ENCODE peak calls at places on chromosomes 13 and 19, in six cellular contexts. I is mammary epithelial cell, P is astrocyte of the spinal cord, K is fibroblast of pulmonary artery, L is tibial artery, W is bronchial epithelial cell. O is an unnamed sample.

GRCh38 chr13:74064805-74065204 is 69.4 kb downstream of the KLF12 start:
- DNase-seq in I (no peak), P (no peak), K (no peak), L (no peak), W (peak; percentile 74), O (no peak)

GRCh38 chr19:13091400-13092161 is 11.1 kb downstream of the LYL1 start:
- DNase-seq in I (no peak), P (peak; percentile 95), K (peak; percentile 94), L (peak; percentile 85), W (peak; percentile 28), O (peak; percentile 96)

GRCh38 chr13:93794197-93794885 is 567.7 kb downstream of the GPC6 start:
- DNase-seq in I (no peak), P (peak; percentile 5), K (no peak), L (no peak), W (no peak), O (no peak)

GRCh38 chr13:50257646-50258045 is 242.4 kb downstream of the KCNRG start:
- DNase-seq in I (no peak), P (no peak), K (no peak), L (no peak), W (no peak), O (no peak)

GRCh38 chr13:77751513-77752456 is 54.3 kb downstream of the SLAIN1 start:
- DNase-seq in I (peak; percentile 21), P (peak; percentile 62), K (peak; percentile 62), L (no peak), W (peak; percentile 59), O (no peak)

GRCh38 chr13:64591981-64592380 is 2638.2 kb downstream of the PCDH9 start:
- DNase-seq in I (peak; percentile 26), P (peak; percentile 48), K (peak; percentile 39), L (no peak), W (peak; percentile 33), O (peak; percentile 15)

GRCh38 chr13:112750570-112750969 is 60.7 kb downstream of the ATP11A start:
- DNase-seq in I (no peak), P (no peak), K (no peak), L (no peak), W (no peak), O (no peak)

GRCh38 chr13:31835932-31836331 is 96.6 kb downstream of the RXFP2 start:
- DNase-seq in I (peak; percentile 64), P (peak; percentile 67), K (peak; percentile 27), L (no peak), W (peak; percentile 82), O (no peak)

GRCh38 chr13:52850396-52851152 is 2.1 kb upstream of the PCDH8 start:
- DNase-seq in I (peak; percentile 42), P (peak; percentile 30), K (peak; percentile 53), L (peak; percentile 53), W (peak; percentile 21), O (no peak)

GRCh38 chr13:79936368-79937136 is 404.4 kb downstream of the SPRY2 start:
- DNase-seq in I (peak; percentile 98), P (peak; percentile 100), K (peak; percentile 99), L (peak; percentile 28), W (peak; percentile 98), O (peak; percentile 100)

GRCh38 chr13:21884299-21884878 is 213.5 kb downstream of the FGF9 start:
- DNase-seq in I (no peak), P (no peak), K (no peak), L (no peak), W (no peak), O (no peak)

GRCh38 chr13:20370815-20371421 is 138.8 kb upstream of the GJB6 start:
- DNase-seq in I (peak; percentile 77), P (no peak), K (no peak), L (no peak), W (peak; percentile 82), O (no peak)

GRCh38 chr13:76822691-76823267 is 63.4 kb downstream of the KCTD12 start:
- DNase-seq in I (peak; percentile 46), P (no peak), K (peak; percentile 77), L (no peak), W (peak; percentile 43), O (no peak)

GRCh38 chr19:35429698-35430097 is 18.4 kb upstream of the FFAR2 start:
- DNase-seq in I (no peak), P (no peak), K (no peak), L (no peak), W (no peak), O (no peak)

GRCh38 chr19:35641515-35642151 is at the start of gene ETV2:
- DNase-seq in I (no peak), P (no peak), K (peak; percentile 63), L (no peak), W (peak; percentile 25), O (no peak)

GRCh38 chr19:41706741-41707501 is 1.5 kb upstream of the CEACAM5 start:
- DNase-seq in I (peak; percentile 51), P (no peak), K (peak; percentile 9), L (no peak), W (peak; percentile 38), O (no peak)

GRCh38 chr13:24203726-24204295 is 43.3 kb downstream of the SPATA13 start:
- DNase-seq in I (no peak), P (peak; percentile 38), K (no peak), L (no peak), W (no peak), O (no peak)

GRCh38 chr19:17420267-17420924 is 549 bp downstream of the MVB12A start:
- DNase-seq in I (peak; percentile 20), P (peak; percentile 8), K (no peak), L (peak; percentile 30), W (no peak), O (no peak)

GRCh38 chr13:20125129-20125782 is 35.6 kb downstream of the GJA3 start:
- DNase-seq in I (peak; percentile 62), P (peak; percentile 65), K (peak; percentile 67), L (no peak), W (peak; percentile 65), O (no peak)

GRCh38 chr13:60707878-60708277 is 310.9 kb downstream of the TDRD3 start:
- DNase-seq in I (no peak), P (no peak), K (no peak), L (no peak), W (peak; percentile 8), O (no peak)

GRCh38 chr13:48853381-48854102 is 122.2 kb upstream of the FNDC3A start:
- DNase-seq in I (no peak), P (peak; percentile 53), K (peak; percentile 50), L (no peak), W (no peak), O (no peak)

GRCh38 chr19:43618921-43619261 is 538 bp downstream of the ZNF428 start:
- DNase-seq in I (no peak), P (no peak), K (peak; percentile 39), L (peak; percentile 26), W (no peak), O (no peak)

GRCh38 chr19:9937001-9937411 is 691 bp upstream of the OLFM2 start:
- DNase-seq in I (no peak), P (no peak), K (no peak), L (no peak), W (no peak), O (no peak)
- H3K4me3 ChIP-seq in I (no peak overlapping the region), P (no peak overlapping the region), K (no peak overlapping the region), L (no peak overlapping the region), W (no peak overlapping the region), O (no peak overlapping the region)

DNA sequence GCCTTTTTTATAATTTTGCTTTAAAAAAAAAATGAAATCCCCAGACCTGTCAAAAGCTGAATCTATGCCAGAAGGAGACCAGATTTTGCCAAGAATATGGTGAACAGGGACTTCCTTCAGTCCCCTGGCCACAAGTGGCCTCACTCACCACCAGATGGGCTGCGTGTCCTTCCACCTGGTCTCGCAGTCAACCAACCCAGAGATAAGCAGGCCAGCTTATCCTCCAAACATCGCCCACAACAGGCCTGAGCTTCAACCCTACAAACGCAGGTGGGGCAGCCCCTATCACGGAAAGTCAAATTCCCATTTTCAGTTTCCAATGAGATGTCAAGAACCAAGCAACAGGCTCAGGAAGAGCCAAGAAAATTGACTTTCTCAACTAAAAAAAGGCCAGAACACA is 30.5 kb downstream of the STK24 start:
- DNase-seq in I (no peak), P (no peak), K (no peak), L (no peak), W (no peak), O (no peak)
- TF ChIP-seq CTCF in I (no peak), P (no peak), K (no peak), L (no peak), W (no peak), O (no peak)

DNA sequence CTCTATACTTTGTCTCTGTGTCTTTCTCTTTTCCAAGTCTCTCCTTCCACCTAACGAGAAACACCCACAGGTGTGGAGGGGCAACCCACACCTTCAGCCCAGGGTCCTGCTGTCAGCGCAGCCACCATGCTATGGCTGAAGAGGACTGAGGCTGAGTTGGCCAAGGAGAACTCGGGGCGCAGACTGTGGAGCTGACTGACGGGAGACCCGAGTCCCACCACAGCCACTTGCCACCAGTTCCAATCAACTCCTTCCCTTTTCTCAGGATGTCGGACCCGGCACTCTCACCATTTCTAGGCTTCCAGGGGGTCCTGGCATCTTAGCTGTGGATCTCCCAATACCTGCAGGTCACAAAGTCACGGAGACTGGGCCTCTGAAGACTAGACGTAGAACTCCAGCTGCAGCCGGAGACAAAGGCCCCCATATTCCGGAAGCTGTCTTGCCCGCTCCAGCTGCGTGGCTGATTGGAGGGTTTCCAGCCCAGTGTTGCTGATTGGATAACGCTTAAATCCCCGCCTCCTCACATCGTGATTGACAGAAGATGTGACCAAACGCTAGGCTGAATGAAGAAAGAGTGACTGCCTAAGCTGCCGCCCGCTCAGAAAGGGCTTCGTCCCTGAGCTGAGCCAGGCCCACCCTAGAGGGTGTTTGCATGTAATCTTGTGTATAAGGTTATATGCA is 63.6 kb downstream of the ZNF429 start:
- DNase-seq in I (no peak), P (peak; percentile 57), K (peak; percentile 15), L (peak; percentile 80), W (peak; percentile 66), O (peak; percentile 90)
- H3K4me3 ChIP-seq in I (peak overlapping the region; percentile 18), P (peak overlapping the region; percentile 27), K (no peak overlapping the region), L (peak overlapping the region; percentile 40), W (peak overlapping the region; percentile 37), O (peak overlapping the region; percentile 71)

DNA sequence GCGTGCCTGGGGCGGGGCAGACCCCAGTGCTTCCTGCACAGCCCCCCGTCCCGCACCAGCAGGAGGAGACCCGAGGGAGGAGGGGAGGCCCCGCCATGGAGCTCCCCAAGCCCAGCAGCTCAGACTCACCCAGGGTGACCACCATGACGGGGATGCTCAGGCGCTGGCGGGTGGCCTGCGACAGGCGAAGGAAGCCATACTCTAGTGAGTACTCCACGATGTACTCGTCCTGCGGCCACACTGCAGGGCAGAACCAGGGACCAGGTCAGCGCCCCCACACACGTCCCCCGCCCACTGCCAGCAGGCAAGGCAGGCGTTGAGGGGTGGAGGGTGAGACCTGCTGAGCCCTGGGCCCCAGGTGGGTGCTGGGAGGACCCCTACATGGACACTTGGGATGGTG is 8.6 kb downstream of the TMEM259 start:
- DNase-seq in I (no peak), P (no peak), K (no peak), L (no peak), W (no peak), O (no peak)
- TF ChIP-seq CTCF in I (no peak), P (no peak), K (no peak), L (no peak), W (no peak), O (no peak)

O was measured in retinal pigment epithelial cell.